ENCODE peak calls at places on chromosomes 4 and X, in four cellular contexts. Y is HCT116; O is activated CD8-positive, alpha-beta memory T cell treated with anti-CD3 and anti-CD28 coated beads for 1 hour; I is colonic mucosa. E is an unnamed sample.

GRCh38 chrX:86023806-86024205 is 23.6 kb downstream of the CHM start:
- DNase-seq in I (no peak), O (no peak), Y (no peak), E (no peak)

GRCh38 chr4:158540125-158540907 is 18.6 kb downstream of the RXFP1 start:
- DNase-seq in O (no peak), Y (no peak), I (no peak), E (no peak)

GRCh38 chrX:9824554-9824953 is 38.3 kb downstream of the SHROOM2 start:
- DNase-seq in O (no peak), Y (no peak), I (no peak), E (no peak)

GRCh38 chrX:4320436-4320947 is 607.0 kb upstream of the PRKX start:
- DNase-seq in I (no peak), O (no peak), Y (no peak), E (no peak)

GRCh38 chr4:82268050-82268825 is 105.6 kb downstream of the HNRNPD start:
- DNase-seq in Y (peak; percentile 29), O (no peak), I (peak; percentile 46), E (peak; percentile 49)

GRCh38 chr4:129994715-129995114 is 898.8 kb downstream of the C4orf33 start:
- DNase-seq in Y (no peak), I (no peak), O (no peak), E (no peak)

GRCh38 chrX:97326456-97326855 is 442.7 kb downstream of the RPA4 start:
- DNase-seq in O (no peak), Y (no peak), I (no peak), E (no peak)

GRCh38 chr4:76857010-76857409 is 40.9 kb downstream of the SOWAHB start:
- DNase-seq in I (no peak), Y (no peak), O (no peak), E (no peak)

GRCh38 chr4:154329268-154329858 is 162.2 kb downstream of the DCHS2 start:
- DNase-seq in Y (no peak), O (no peak), I (no peak), E (no peak)

GRCh38 chrX:144006811-144007210 is 122.9 kb downstream of the UBE2NL start:
- DNase-seq in I (no peak), Y (no peak), O (no peak), E (no peak)

GRCh38 chrX:119067023-119067739 is 5.6 kb upstream of the CT47C1 start:
- DNase-seq in I (peak; percentile 47), O (no peak), Y (peak; percentile 26), E (peak; percentile 52)

GRCh38 chr4:100306018-100306417 is 115.8 kb upstream of the DDIT4L start:
- DNase-seq in Y (no peak), I (no peak), O (no peak), E (no peak)

GRCh38 chr4:2994917-2995316 is 31.5 kb downstream of the GRK4 start:
- DNase-seq in O (no peak), Y (no peak), I (no peak), E (no peak)

GRCh38 chr4:3786196-3786869 is 20.1 kb downstream of the ADRA2C start:
- DNase-seq in I (peak; percentile 65), Y (no peak), O (no peak), E (peak; percentile 49)

GRCh38 chr4:127203561-127204260 is 429.0 kb upstream of the INTU start:
- DNase-seq in O (no peak), Y (no peak), I (no peak), E (no peak)

GRCh38 chrX:68834371-68835103 is 5.7 kb downstream of the EFNB1 start:
- DNase-seq in Y (no peak), O (no peak), I (peak; percentile 66), E (no peak)

GRCh38 chr4:182648766-182649165 is 268.4 kb downstream of the DCTD start:
- DNase-seq in I (no peak), Y (no peak), O (no peak), E (no peak)

GRCh38 chrX:93649381-93649780 is 24.0 kb downstream of the NAP1L3 start:
- DNase-seq in I (no peak), Y (no peak), O (no peak), E (no peak)

GRCh38 chrX:11267311-11267910 is 25.8 kb upstream of the AMELX start:
- DNase-seq in O (no peak), Y (no peak), I (no peak), E (no peak)

GRCh38 chrX:115367455-115367854 is 77.9 kb downstream of the LUZP4 start:
- DNase-seq in I (no peak), O (no peak), Y (no peak), E (no peak)

GRCh38 chrX:2548731-2549423 is 48.1 kb upstream of the DHRSX start:
- DNase-seq in I (no peak), Y (no peak), O (no peak), E (no peak)

GRCh38 chr4:77579406-77580076 is 26.1 kb upstream of the CXCL13 start:
- DNase-seq in Y (peak; percentile 39), I (no peak), O (no peak), E (no peak)

GRCh38 chr4:119592708-119593298 is 35.8 kb downstream of the PDE5A start:
- DNase-seq in O (no peak), I (no peak), Y (no peak), E (no peak)

GRCh38 chr4:184283659-184284335 is 66.1 kb upstream of the ENPP6 start:
- DNase-seq in I (peak; percentile 86), O (no peak), Y (no peak), E (peak; percentile 27)

GRCh38 chr4:29326816-29327215 is 1393.4 kb upstream of the PCDH7 start:
- DNase-seq in I (no peak), Y (no peak), O (no peak), E (no peak)